ENCODE peak calls at places on chromosome 18, in four cellular contexts. One of them, this sample, is unnamed.

GRCh38 chr18:34223164-34223892 is 1.4 kb downstream of the NOL4 start:
- DNase-seq in astrocyte of the spinal cord: peak; percentile 9
- DNase-seq in NCI-H2081: peak; percentile 57
- DNase-seq in T-helper 9 cell: no peak
- DNase-seq in this sample: peak; percentile 32

GRCh38 chr18:69981948-69982347 is 34.3 kb upstream of the CD226 start:
- DNase-seq in astrocyte of the spinal cord: no peak
- DNase-seq in NCI-H2081: no peak
- DNase-seq in T-helper 9 cell: no peak
- DNase-seq in this sample: no peak

GRCh38 chr18:13289501-13290205 is 71.1 kb downstream of the LDLRAD4 start:
- DNase-seq in astrocyte of the spinal cord: no peak
- DNase-seq in NCI-H2081: no peak
- DNase-seq in T-helper 9 cell: no peak
- DNase-seq in this sample: no peak

GRCh38 chr18:22391571-22392359 is 25.9 kb downstream of the CTAGE1 start:
- DNase-seq in astrocyte of the spinal cord: peak; percentile 93
- DNase-seq in NCI-H2081: no peak
- DNase-seq in T-helper 9 cell: no peak
- DNase-seq in this sample: peak; percentile 32

GRCh38 chr18:74778191-74778847 is 180.6 kb downstream of the ZNF407 start:
- DNase-seq in astrocyte of the spinal cord: no peak
- DNase-seq in NCI-H2081: no peak
- DNase-seq in T-helper 9 cell: no peak
- DNase-seq in this sample: no peak

GRCh38 chr18:68262697-68263293 is 452.1 kb downstream of the TMX3 start:
- DNase-seq in astrocyte of the spinal cord: peak; percentile 72
- DNase-seq in NCI-H2081: no peak
- DNase-seq in T-helper 9 cell: no peak
- DNase-seq in this sample: no peak

GRCh38 chr18:80148316-80149199 is 39.5 kb downstream of the ADNP2 start:
- DNase-seq in astrocyte of the spinal cord: no peak
- DNase-seq in NCI-H2081: no peak
- DNase-seq in T-helper 9 cell: no peak
- DNase-seq in this sample: no peak

GRCh38 chr18:35407871-35408481 is 30.8 kb upstream of the ZNF396 start:
- DNase-seq in astrocyte of the spinal cord: peak; percentile 80
- DNase-seq in NCI-H2081: peak; percentile 59
- DNase-seq in T-helper 9 cell: peak; percentile 13
- DNase-seq in this sample: peak; percentile 62

GRCh38 chr18:56565596-56566355 is 72.6 kb downstream of the TXNL1 start:
- DNase-seq in astrocyte of the spinal cord: peak; percentile 43
- DNase-seq in NCI-H2081: no peak
- DNase-seq in T-helper 9 cell: no peak
- DNase-seq in this sample: no peak

GRCh38 chr18:54210463-54210862 is 14.0 kb downstream of the MBD2 start:
- DNase-seq in astrocyte of the spinal cord: no peak
- DNase-seq in NCI-H2081: no peak
- DNase-seq in T-helper 9 cell: no peak
- DNase-seq in this sample: no peak

GRCh38 chr18:57864615-57865121 is 61.6 kb upstream of the ATP8B1 start:
- DNase-seq in astrocyte of the spinal cord: no peak
- DNase-seq in NCI-H2081: no peak
- DNase-seq in T-helper 9 cell: no peak
- DNase-seq in this sample: no peak

GRCh38 chr18:56495884-56496283 is 142.5 kb downstream of the TXNL1 start:
- DNase-seq in astrocyte of the spinal cord: no peak
- DNase-seq in NCI-H2081: no peak
- DNase-seq in T-helper 9 cell: no peak
- DNase-seq in this sample: no peak

GRCh38 chr18:770583-770961 is 41.5 kb downstream of the YES1 start:
- DNase-seq in astrocyte of the spinal cord: no peak
- DNase-seq in NCI-H2081: no peak
- DNase-seq in T-helper 9 cell: no peak
- DNase-seq in this sample: no peak

GRCh38 chr18:45825258-45825744 is at the start of gene SIGLEC15:
- DNase-seq in astrocyte of the spinal cord: no peak
- DNase-seq in NCI-H2081: peak; percentile 33
- DNase-seq in T-helper 9 cell: no peak
- DNase-seq in this sample: no peak

GRCh38 chr18:59419386-59419785 is 60.3 kb upstream of the LMAN1 start:
- DNase-seq in astrocyte of the spinal cord: no peak
- DNase-seq in NCI-H2081: peak; percentile 3
- DNase-seq in T-helper 9 cell: no peak
- DNase-seq in this sample: no peak

GRCh38 chr18:48683661-48684060 is 144.8 kb downstream of the CTIF start:
- DNase-seq in astrocyte of the spinal cord: no peak
- DNase-seq in NCI-H2081: no peak
- DNase-seq in T-helper 9 cell: no peak
- DNase-seq in this sample: no peak

GRCh38 chr18:3207565-3207964 is 12.2 kb downstream of the MYOM1 start:
- DNase-seq in astrocyte of the spinal cord: no peak
- DNase-seq in NCI-H2081: no peak
- DNase-seq in T-helper 9 cell: no peak
- DNase-seq in this sample: no peak

GRCh38 chr18:8279348-8279747 is 329.9 kb upstream of the RAB12 start:
- DNase-seq in astrocyte of the spinal cord: no peak
- DNase-seq in NCI-H2081: no peak
- DNase-seq in T-helper 9 cell: no peak
- DNase-seq in this sample: no peak

GRCh38 chr18:3791258-3791657 is 341.3 kb downstream of the TGIF1 start:
- DNase-seq in astrocyte of the spinal cord: no peak
- DNase-seq in NCI-H2081: no peak
- DNase-seq in T-helper 9 cell: no peak
- DNase-seq in this sample: no peak

GRCh38 chr18:47594621-47595086 is 335.8 kb downstream of the SMAD2 start:
- DNase-seq in astrocyte of the spinal cord: no peak
- DNase-seq in NCI-H2081: peak; percentile 70
- DNase-seq in T-helper 9 cell: no peak
- DNase-seq in this sample: no peak

GRCh38 chr18:6557052-6557451 is 142.3 kb upstream of the L3MBTL4 start:
- DNase-seq in astrocyte of the spinal cord: no peak
- DNase-seq in NCI-H2081: no peak
- DNase-seq in T-helper 9 cell: no peak
- DNase-seq in this sample: no peak

GRCh38 chr18:40929389-40929788 is 1025.6 kb upstream of the PIK3C3 start:
- DNase-seq in astrocyte of the spinal cord: no peak
- DNase-seq in NCI-H2081: no peak
- DNase-seq in T-helper 9 cell: no peak
- DNase-seq in this sample: no peak

GRCh38 chr18:55634545-55634944 is 46.6 kb upstream of the TCF4 start:
- DNase-seq in astrocyte of the spinal cord: peak; percentile 64
- DNase-seq in NCI-H2081: no peak
- DNase-seq in T-helper 9 cell: no peak
- DNase-seq in this sample: no peak

GRCh38 chr18:79506191-79507075 is 110.7 kb downstream of the NFATC1 start:
- DNase-seq in astrocyte of the spinal cord: peak; percentile 19
- DNase-seq in NCI-H2081: no peak
- DNase-seq in T-helper 9 cell: no peak
- DNase-seq in this sample: no peak

GRCh38 chr18:46464926-46465655 is 191.9 kb downstream of the LOXHD1 start:
- DNase-seq in astrocyte of the spinal cord: no peak
- DNase-seq in NCI-H2081: no peak
- DNase-seq in T-helper 9 cell: no peak
- DNase-seq in this sample: no peak

GRCh38 chr18:35076556-35076955 is 35.3 kb downstream of the MAPRE2 start:
- DNase-seq in astrocyte of the spinal cord: peak; percentile 83
- DNase-seq in NCI-H2081: no peak
- DNase-seq in T-helper 9 cell: no peak
- DNase-seq in this sample: no peak

GRCh38 chr18:56748698-56749268 is 97.6 kb downstream of the WDR7 start:
- DNase-seq in astrocyte of the spinal cord: peak; percentile 51
- DNase-seq in NCI-H2081: peak; percentile 22
- DNase-seq in T-helper 9 cell: no peak
- DNase-seq in this sample: no peak

GRCh38 chr18:55790296-55790695 is 202.3 kb upstream of the TCF4 start:
- DNase-seq in astrocyte of the spinal cord: peak; percentile 88
- DNase-seq in NCI-H2081: no peak
- DNase-seq in T-helper 9 cell: no peak
- DNase-seq in this sample: no peak

GRCh38 chr18:22210331-22210754 is 41.0 kb downstream of the GATA6 start:
- DNase-seq in astrocyte of the spinal cord: peak; percentile 53
- DNase-seq in NCI-H2081: no peak
- DNase-seq in T-helper 9 cell: no peak
- DNase-seq in this sample: no peak

This sample was measured in NCI-H2029.